ENCODE peak calls at places on chromosomes 1 and 21, in four cellular contexts. One of them, this sample, is unnamed.

GRCh38 chr1:179025975-179026812 is 500 bp downstream of the FAM20B start:
- DNase-seq in GM12865: peak; percentile 82
- DNase-seq in heart left ventricle: peak; percentile 63
- DNase-seq in MM.1S: peak; percentile 92
- DNase-seq in this sample: peak; percentile 79

GRCh38 chr1:218643926-218644325 is 298.8 kb downstream of the TGFB2 start:
- DNase-seq in GM12865: no peak
- DNase-seq in heart left ventricle: no peak
- DNase-seq in MM.1S: no peak
- DNase-seq in this sample: no peak

GRCh38 chr1:17953921-17954320 is 153.7 kb upstream of the IGSF21 start:
- DNase-seq in GM12865: no peak
- DNase-seq in heart left ventricle: no peak
- DNase-seq in MM.1S: no peak
- DNase-seq in this sample: no peak

GRCh38 chr1:95653598-95653997 is 419.6 kb downstream of the RWDD3 start:
- DNase-seq in GM12865: no peak
- DNase-seq in heart left ventricle: no peak
- DNase-seq in MM.1S: no peak
- DNase-seq in this sample: no peak

GRCh38 chr1:75725861-75726361 is 1.4 kb downstream of the ACADM start:
- DNase-seq in GM12865: peak; percentile 32
- DNase-seq in heart left ventricle: no peak
- DNase-seq in MM.1S: peak; percentile 17
- DNase-seq in this sample: no peak

GRCh38 chr21:42221581-42222345 is 2.8 kb downstream of the ABCG1 start:
- DNase-seq in GM12865: no peak
- DNase-seq in heart left ventricle: no peak
- DNase-seq in MM.1S: no peak
- DNase-seq in this sample: no peak

GRCh38 chr1:150282558-150282958 is 204 bp downstream of the CIART start:
- DNase-seq in GM12865: no peak
- DNase-seq in heart left ventricle: no peak
- DNase-seq in MM.1S: no peak
- DNase-seq in this sample: no peak

GRCh38 chr1:38000529-38001453 is 4.5 kb downstream of the FHL3 start:
- DNase-seq in GM12865: no peak
- DNase-seq in heart left ventricle: peak; percentile 55
- DNase-seq in MM.1S: no peak
- DNase-seq in this sample: no peak

GRCh38 chr21:42237577-42237976 is 18.6 kb downstream of the ABCG1 start:
- DNase-seq in GM12865: peak; percentile 51
- DNase-seq in heart left ventricle: no peak
- DNase-seq in MM.1S: no peak
- DNase-seq in this sample: no peak

GRCh38 chr1:18670267-18670910 is 39.7 kb downstream of the PAX7 start:
- DNase-seq in GM12865: no peak
- DNase-seq in heart left ventricle: no peak
- DNase-seq in MM.1S: no peak
- DNase-seq in this sample: no peak

GRCh38 chr1:54390655-54391054 is 15.5 kb downstream of the SSBP3 start:
- DNase-seq in GM12865: no peak
- DNase-seq in heart left ventricle: no peak
- DNase-seq in MM.1S: no peak
- DNase-seq in this sample: no peak

GRCh38 chr21:25735895-25736597 is 1.3 kb downstream of the GABPA start:
- DNase-seq in GM12865: peak; percentile 26
- DNase-seq in heart left ventricle: no peak
- DNase-seq in MM.1S: peak; percentile 11
- DNase-seq in this sample: no peak

GRCh38 chr1:17584539-17584938 is 45.0 kb downstream of the ARHGEF10L start:
- DNase-seq in GM12865: no peak
- DNase-seq in heart left ventricle: no peak
- DNase-seq in MM.1S: no peak
- DNase-seq in this sample: no peak

GRCh38 chr1:152654110-152654509 is 9.1 kb upstream of the LCE2D start:
- DNase-seq in GM12865: peak; percentile 71
- DNase-seq in heart left ventricle: no peak
- DNase-seq in MM.1S: peak; percentile 81
- DNase-seq in this sample: peak; percentile 49

GRCh38 chr1:109818351-109819325 is 54.9 kb upstream of the EPS8L3 start:
- DNase-seq in GM12865: no peak
- DNase-seq in heart left ventricle: no peak
- DNase-seq in MM.1S: no peak
- DNase-seq in this sample: peak; percentile 12

GRCh38 chr1:41353744-41354143 is 7.5 kb upstream of the FOXO6 start:
- DNase-seq in GM12865: peak; percentile 88
- DNase-seq in heart left ventricle: no peak
- DNase-seq in MM.1S: peak; percentile 63
- DNase-seq in this sample: peak; percentile 55

GRCh38 chr1:157574836-157575235 is 22.5 kb upstream of the FCRL5 start:
- DNase-seq in GM12865: no peak
- DNase-seq in heart left ventricle: no peak
- DNase-seq in MM.1S: no peak
- DNase-seq in this sample: no peak

GRCh38 chr1:157201767-157202166 is 63.6 kb upstream of the ETV3 start:
- DNase-seq in GM12865: no peak
- DNase-seq in heart left ventricle: no peak
- DNase-seq in MM.1S: no peak
- DNase-seq in this sample: no peak

GRCh38 chr1:8031176-8031785 is 5.2 kb upstream of the ERRFI1 start:
- DNase-seq in GM12865: peak; percentile 42
- DNase-seq in heart left ventricle: no peak
- DNase-seq in MM.1S: peak; percentile 23
- DNase-seq in this sample: no peak

GRCh38 chr1:186550832-186551231 is 89.9 kb upstream of the PDC start:
- DNase-seq in GM12865: no peak
- DNase-seq in heart left ventricle: no peak
- DNase-seq in MM.1S: no peak
- DNase-seq in this sample: no peak
- TF ChIP-seq CTCF in GM12865: no peak
- TF ChIP-seq CTCF in heart left ventricle: no peak
- TF ChIP-seq CTCF in MM.1S: no peak
- TF ChIP-seq CTCF in this sample: no peak

DNA sequence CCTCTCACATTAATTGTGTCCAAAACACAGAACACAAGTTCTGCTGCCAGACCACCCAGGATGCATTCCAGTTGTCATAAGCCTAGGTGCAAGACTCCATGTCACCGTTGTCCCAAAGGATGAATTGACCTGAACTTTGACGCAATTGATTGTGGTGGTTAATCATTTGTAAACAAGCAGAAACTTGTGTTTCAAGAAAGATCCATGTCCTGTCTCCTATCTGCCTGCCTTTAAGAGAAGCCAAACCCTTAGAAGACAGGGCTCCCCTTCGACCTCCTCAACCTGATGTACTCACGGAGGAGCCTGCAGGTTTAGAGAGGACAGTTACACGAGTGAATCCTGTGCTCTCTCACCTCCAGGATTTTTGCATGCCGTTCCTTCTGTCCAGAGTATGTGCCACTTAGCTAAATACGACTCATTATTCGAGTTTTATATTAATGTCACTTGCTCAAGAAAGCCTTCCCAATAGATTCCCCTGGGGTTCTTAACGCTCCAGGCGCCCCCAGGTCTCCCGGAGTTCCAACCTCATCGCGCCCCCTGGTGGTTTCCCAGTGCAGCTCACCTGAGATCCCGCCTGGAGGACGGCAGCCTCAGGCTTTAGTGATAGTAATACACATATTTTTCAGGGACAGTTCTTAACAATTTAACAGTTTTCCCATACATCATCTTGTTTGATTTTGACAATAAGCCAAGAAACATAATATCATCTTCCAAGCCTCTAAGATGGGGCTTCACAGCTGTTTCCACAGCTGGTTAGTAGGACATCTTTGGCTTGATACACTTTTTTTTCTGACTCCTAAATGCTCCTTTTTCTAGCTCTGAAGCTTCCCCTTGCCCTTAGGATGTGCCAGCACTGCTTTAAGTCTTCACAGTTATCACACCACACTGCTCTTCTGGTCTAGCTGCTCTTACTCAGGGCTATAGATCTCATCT is 2.4 kb upstream of the C8B start:
- DNase-seq in GM12865: peak; percentile 16
- DNase-seq in heart left ventricle: peak; percentile 19
- DNase-seq in MM.1S: no peak
- DNase-seq in this sample: peak; percentile 11
- TF ChIP-seq CTCF in GM12865: peak; percentile 47
- TF ChIP-seq CTCF in heart left ventricle: peak; percentile 46
- TF ChIP-seq CTCF in MM.1S: peak; percentile 30
- TF ChIP-seq CTCF in this sample: no peak

GRCh38 chr1:3898994-3899775 is 887 bp downstream of the C1orf174 start:
- DNase-seq in GM12865: no peak
- DNase-seq in heart left ventricle: no peak
- DNase-seq in MM.1S: peak; percentile 6
- DNase-seq in this sample: no peak
- TF ChIP-seq CTCF in GM12865: no peak
- TF ChIP-seq CTCF in heart left ventricle: no peak
- TF ChIP-seq CTCF in MM.1S: no peak
- TF ChIP-seq CTCF in this sample: peak; percentile 11

GRCh38 chr1:247578946-247579460 is 9.2 kb upstream of the OR2G2 start:
- DNase-seq in GM12865: no peak
- DNase-seq in heart left ventricle: no peak
- DNase-seq in MM.1S: no peak
- DNase-seq in this sample: no peak

GRCh38 chr1:247574236-247574635 is 13.9 kb upstream of the OR2G2 start:
- DNase-seq in GM12865: no peak
- DNase-seq in heart left ventricle: no peak
- DNase-seq in MM.1S: no peak
- DNase-seq in this sample: no peak

GRCh38 chr1:247574664-247575063 is 13.5 kb upstream of the OR2G2 start:
- DNase-seq in GM12865: no peak
- DNase-seq in heart left ventricle: no peak
- DNase-seq in MM.1S: no peak
- DNase-seq in this sample: no peak

GRCh38 chr1:247576514-247576913 is 11.6 kb upstream of the OR2G2 start:
- DNase-seq in GM12865: peak; percentile 25
- DNase-seq in heart left ventricle: no peak
- DNase-seq in MM.1S: peak; percentile 45
- DNase-seq in this sample: peak; percentile 15
- TF ChIP-seq CTCF in GM12865: peak; percentile 30
- TF ChIP-seq CTCF in heart left ventricle: no peak
- TF ChIP-seq CTCF in MM.1S: peak; percentile 56
- TF ChIP-seq CTCF in this sample: peak; percentile 42

DNA sequence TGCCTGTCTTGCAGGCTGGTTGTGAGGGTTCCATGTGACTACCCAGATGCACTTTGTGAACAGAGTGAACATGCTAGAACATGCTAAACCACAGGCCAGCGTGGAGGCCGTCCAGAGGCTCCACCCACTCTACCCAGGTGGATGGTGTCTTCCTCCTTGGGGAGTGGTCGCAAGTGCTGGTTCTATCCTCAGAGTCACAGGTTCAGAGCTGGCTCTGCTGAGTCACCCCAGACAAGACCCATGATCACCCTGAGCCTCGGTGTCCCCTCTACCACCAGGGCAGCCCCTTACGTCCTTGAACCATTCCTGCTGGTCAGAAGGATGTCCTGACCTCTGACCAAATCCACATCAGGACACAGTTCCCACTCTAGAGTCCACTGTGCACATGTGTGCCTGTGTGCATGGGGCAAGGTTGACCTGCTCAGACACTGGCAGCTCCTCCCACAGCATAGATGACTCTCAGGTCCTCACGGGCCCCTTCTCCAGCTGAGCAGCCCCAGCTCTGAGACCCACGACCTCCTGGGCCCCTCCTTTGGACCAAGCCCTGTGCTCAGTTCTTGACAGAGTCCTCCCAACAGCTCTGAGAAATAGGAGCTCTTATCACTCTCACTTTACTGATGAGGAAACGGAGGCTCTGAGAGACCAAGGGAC is 391.8 kb downstream of the MATN1 start:
- DNase-seq in GM12865: no peak
- DNase-seq in heart left ventricle: no peak
- DNase-seq in MM.1S: no peak
- DNase-seq in this sample: no peak
- TF ChIP-seq CTCF in GM12865: no peak
- TF ChIP-seq CTCF in heart left ventricle: no peak
- TF ChIP-seq CTCF in MM.1S: no peak
- TF ChIP-seq CTCF in this sample: no peak

GRCh38 chr1:182962554-182963115 is 9.7 kb upstream of the SHCBP1L start:
- DNase-seq in GM12865: peak; percentile 92
- DNase-seq in heart left ventricle: peak; percentile 84
- DNase-seq in MM.1S: peak; percentile 95
- DNase-seq in this sample: peak; percentile 84
- TF ChIP-seq CTCF in GM12865: peak; percentile 92
- TF ChIP-seq CTCF in heart left ventricle: peak; percentile 87
- TF ChIP-seq CTCF in MM.1S: peak; percentile 99
- TF ChIP-seq CTCF in this sample: peak; percentile 83

GRCh38 chr1:237938553-237938952 is 47.8 kb upstream of the ZP4 start:
- DNase-seq in GM12865: peak; percentile 18
- DNase-seq in heart left ventricle: no peak
- DNase-seq in MM.1S: no peak
- DNase-seq in this sample: no peak
- TF ChIP-seq CTCF in GM12865: peak; percentile 22
- TF ChIP-seq CTCF in heart left ventricle: no peak
- TF ChIP-seq CTCF in MM.1S: peak; percentile 33
- TF ChIP-seq CTCF in this sample: no peak

GRCh38 chr1:2554621-2555387 is 1.4 kb upstream of the TNFRSF14 start:
- DNase-seq in GM12865: peak; percentile 74
- DNase-seq in heart left ventricle: no peak
- DNase-seq in MM.1S: no peak
- DNase-seq in this sample: peak; percentile 70
- TF ChIP-seq CTCF in GM12865: peak; percentile 76
- TF ChIP-seq CTCF in heart left ventricle: no peak
- TF ChIP-seq CTCF in MM.1S: peak; percentile 32
- TF ChIP-seq CTCF in this sample: peak; percentile 88

DNA sequence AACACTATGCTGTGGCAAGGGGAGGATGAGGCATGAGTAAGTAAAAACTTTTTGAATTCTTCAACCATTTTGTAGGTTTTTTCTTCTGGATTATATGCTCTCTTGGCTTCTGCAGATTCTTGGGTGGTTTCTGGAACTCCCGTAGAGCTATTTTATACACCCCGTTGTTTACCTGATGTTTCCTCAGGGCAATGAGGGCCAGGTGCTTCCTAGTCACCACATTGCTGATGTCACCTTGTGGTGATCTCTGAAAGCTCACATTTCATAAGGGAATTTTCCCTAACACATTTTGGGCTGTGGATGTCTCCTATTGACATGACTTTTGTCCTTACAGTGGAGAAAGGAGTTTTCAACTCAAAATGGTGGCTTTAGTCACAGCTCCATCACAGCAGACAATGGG is 356.6 kb downstream of the PLA2G4A start:
- DNase-seq in GM12865: peak; percentile 13
- DNase-seq in heart left ventricle: no peak
- DNase-seq in MM.1S: peak; percentile 98
- DNase-seq in this sample: no peak
- TF ChIP-seq CTCF in GM12865: no peak
- TF ChIP-seq CTCF in heart left ventricle: no peak
- TF ChIP-seq CTCF in MM.1S: peak; percentile 12
- TF ChIP-seq CTCF in this sample: no peak

GRCh38 chr21:21387891-21388290 is 389.7 kb downstream of the NCAM2 start:
- DNase-seq in GM12865: no peak
- DNase-seq in heart left ventricle: no peak
- DNase-seq in MM.1S: no peak
- DNase-seq in this sample: no peak
- TF ChIP-seq CTCF in GM12865: no peak
- TF ChIP-seq CTCF in heart left ventricle: no peak
- TF ChIP-seq CTCF in MM.1S: no peak
- TF ChIP-seq CTCF in this sample: no peak